ENCODE peak calls at places on chromosome X, in six cellular contexts. P is hepatocyte, O is neural progenitor cell, I is DND-41, F is astrocyte, L is OCI-LY7. M is an unnamed sample. For H4K20me1, the result is how much of the 10 kb centered on the place peaks cover.

GRCh38 chrX:109782994-109783711 is 50.1 kb upstream of the ACSL4 start:
- DNase-seq in F (no peak), P (no peak), O (no peak), I (no peak), L (no peak), M (no peak)

GRCh38 chrX:10634681-10635161 is 14.3 kb upstream of the MID1 start:
- DNase-seq in P (no peak), L (no peak), F (peak), O (no peak), I (no peak), M (peak)

GRCh38 chrX:115388879-115389278 is 99.4 kb downstream of the LUZP4 start:
- DNase-seq in F (peak), P (no peak), L (no peak), O (no peak), I (no peak), M (peak)

GRCh38 chrX:9310596-9310995 is 154.3 kb upstream of the TBL1X start:
- DNase-seq in I (no peak), O (no peak), P (no peak), L (no peak), F (peak), M (no peak)

GRCh38 chrX:118536687-118537461 is 41.3 kb downstream of the DOCK11 start:
- DNase-seq in I (peak), F (peak), P (no peak), O (peak), L (peak), M (peak)

GRCh38 chrX:42772874-42773273 is 5.1 kb downstream of the PPP1R2C start:
- DNase-seq in I (no peak), F (no peak), L (peak), O (no peak), P (no peak), M (no peak)

GRCh38 chrX:48684134-48684533 is 535 bp downstream of the WAS start:
- DNase-seq in F (no peak), L (no peak), I (no peak), P (no peak), O (no peak), M (no peak)

GRCh38 chrX:138885886-138886285 is 174.4 kb upstream of the FGF13 start:
- DNase-seq in P (no peak), L (no peak), I (no peak), F (peak), O (no peak), M (peak)

GRCh38 chrX:153769865-153770605 is 6.0 kb downstream of the PLXNB3 start:
- DNase-seq in I (no peak), L (no peak), F (no peak), O (no peak), P (no peak), M (no peak)

GRCh38 chrX:28609917-28610613 is 22.8 kb downstream of the IL1RAPL1 start:
- DNase-seq in O (no peak), F (no peak), P (no peak), I (no peak), L (no peak), M (no peak)

DNA sequence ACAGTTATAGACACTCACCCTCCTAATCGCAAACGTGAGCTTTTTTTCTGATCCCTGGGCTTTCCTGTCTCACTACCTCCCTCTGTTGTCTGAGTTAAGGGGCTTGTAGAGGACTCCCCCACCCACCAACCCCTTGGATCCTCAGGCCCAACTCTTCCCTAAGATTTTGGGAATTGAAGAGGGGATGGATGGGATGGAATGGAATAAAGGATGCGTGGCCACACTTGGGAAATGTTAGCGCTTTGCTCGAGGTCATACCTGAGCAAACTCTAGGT is 1.5 kb downstream of the CNKSR2 start:
- DNase-seq in P (peak), O (peak), F (no peak), L (no peak), I (no peak), M (no peak)
- TF ChIP-seq CTCF in P (peak), O (peak), F (no peak), L (no peak), I (peak), M (no peak)

GRCh38 chrX:14290335-14290734 is 239.0 kb upstream of the GLRA2 start:
- DNase-seq in F (no peak), I (no peak), P (no peak), O (no peak), L (no peak), M (no peak)
- H3K4me3 ChIP-seq in F (no peak), I (no peak), P (no peak), O (no peak), L (no peak), M (no peak)

GRCh38 chrX:70301716-70302115 is 11.8 kb downstream of the KIF4A start:
- DNase-seq in L (no peak), F (peak), P (no peak), I (no peak), O (no peak), M (peak)
- H4K20me1 ChIP-seq in L (under half), F (under half), P (under half), I (under half), O (under half), M (under half)

DNA sequence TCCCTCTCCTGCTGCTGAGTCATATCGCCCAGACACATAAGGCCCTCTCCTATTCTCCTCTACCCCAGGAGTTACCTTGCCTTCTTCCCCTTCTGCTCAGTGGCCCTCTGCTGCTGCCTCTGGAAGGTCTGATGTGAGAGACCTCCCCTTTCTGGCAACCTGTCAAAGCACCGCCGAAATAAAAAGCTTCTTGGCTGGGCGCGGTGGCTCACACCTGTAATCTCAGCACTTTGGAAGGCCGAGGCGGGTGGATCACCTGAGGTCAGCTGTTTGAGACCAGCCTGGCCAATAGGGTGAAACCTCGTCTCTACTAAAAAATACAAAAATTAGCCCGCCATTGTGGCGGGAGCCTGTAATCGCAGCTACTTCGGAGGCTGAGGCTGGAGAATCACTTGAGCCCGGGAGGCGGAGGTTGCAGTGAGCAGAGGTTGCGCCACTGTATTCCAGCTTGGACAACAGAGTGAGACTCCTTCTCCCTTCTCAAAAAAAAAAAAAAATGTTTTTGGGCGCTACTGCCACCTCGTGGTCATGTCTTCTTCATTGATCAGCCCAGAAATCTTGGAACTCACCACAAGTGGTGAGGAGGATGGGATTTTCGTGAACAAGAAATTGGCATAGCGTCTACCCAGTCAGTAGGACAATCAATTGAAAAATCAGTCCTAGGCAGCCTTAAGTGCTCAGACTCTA is 8.6 kb upstream of the ZXDA start:
- DNase-seq in P (no peak), O (no peak), L (peak), F (no peak), I (peak), M (no peak)
- TF ChIP-seq CTCF in P (peak), O (peak), L (peak), F (peak), I (peak), M (peak)

GRCh38 chrX:136201601-136202000 is 49.6 kb downstream of the MAP7D3 start:
- DNase-seq in P (no peak), L (no peak), O (no peak), F (no peak), I (no peak), M (no peak)
- H3K4me3 ChIP-seq in P (no peak), L (no peak), O (no peak), F (no peak), I (no peak), M (no peak)

DNA sequence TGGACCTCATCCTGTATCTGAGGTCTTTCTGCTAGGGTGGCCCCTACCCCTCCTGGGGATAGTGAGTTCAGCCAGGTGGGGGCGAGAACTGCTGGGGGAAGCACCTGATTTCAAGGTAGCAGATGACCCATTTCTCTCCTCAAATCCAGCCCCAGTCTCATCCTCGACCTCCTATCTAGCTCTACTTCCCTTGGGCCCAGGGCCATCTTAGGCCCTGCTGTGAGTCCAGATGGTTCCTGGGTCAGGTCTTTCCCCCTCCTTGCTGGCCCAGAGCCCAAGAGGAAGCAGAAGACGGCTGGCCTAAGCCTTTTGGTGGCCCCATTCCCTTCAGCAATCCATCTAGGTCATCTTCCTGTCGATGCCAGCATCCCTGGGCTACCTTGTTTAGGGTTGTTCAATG is 3.3 kb downstream of the CDK16 start:
- DNase-seq in F (no peak), P (no peak), I (no peak), L (no peak), O (no peak), M (no peak)
- H4K20me1 ChIP-seq in F (under half), P (under half), I (half or more), L (under half), O (half or more), M (under half)

GRCh38 chrX:53095796-53096195 is 1.9 kb downstream of the KANTR start:
- DNase-seq in F (no peak), O (no peak), L (no peak), P (no peak), I (no peak), M (no peak)

GRCh38 chrX:53094584-53094908 is 604 bp downstream of the KANTR start:
- DNase-seq in I (no peak), P (no peak), O (no peak), L (no peak), F (no peak), M (no peak)

GRCh38 chrX:53093748-53094583 is at the start of gene KANTR:
- DNase-seq in I (peak), O (peak), L (peak), P (peak), F (peak), M (peak)

GRCh38 chrX:53091354-53091753 is 2.6 kb upstream of the KANTR start:
- DNase-seq in L (no peak), O (no peak), I (no peak), F (no peak), P (no peak), M (no peak)

DNA sequence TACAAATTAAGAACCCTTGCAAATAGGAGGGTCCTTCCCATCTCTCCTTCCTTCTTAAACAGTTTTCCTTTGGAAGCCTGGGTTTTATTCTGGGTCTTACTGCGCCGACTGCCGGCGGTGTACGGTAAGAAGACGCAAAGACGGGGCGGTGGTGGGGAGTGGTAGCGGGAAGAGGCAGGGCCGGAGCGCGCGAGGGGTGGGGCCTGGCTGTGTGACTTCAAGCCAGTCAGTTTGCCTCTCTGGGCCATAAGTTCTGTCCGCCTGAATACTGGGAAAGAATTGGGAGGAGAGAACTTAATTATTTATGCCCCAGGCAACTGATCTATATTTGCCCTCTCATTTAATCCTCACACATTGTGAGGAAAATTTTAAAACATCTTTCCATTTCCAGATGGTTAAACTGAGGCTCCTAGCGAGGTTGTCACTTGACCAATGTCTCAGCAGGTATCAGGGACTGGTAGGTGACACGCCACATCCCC is 726 bp upstream of the KANTR start:
- DNase-seq in O (peak), I (peak), L (peak), P (peak), F (peak), M (peak)
- TF ChIP-seq CTCF in O (peak), I (peak), L (peak), P (peak), F (peak), M (peak)